ENCODE peak calls at places on chromosomes 13 and 19, in six cellular contexts. I is Panc1, M is brain microvascular endothelial cell, R is tibial nerve, A is SJSA1, X is colonic mucosa. D is an unnamed sample.

GRCh38 chr13:79128158-79128557 is 277.9 kb downstream of the RBM26 start:
- DNase-seq in I (no peak), M (peak), R (no peak), A (no peak), X (no peak), D (no peak)

GRCh38 chr13:80340643-80341097 is 256 bp downstream of the SPRY2 start:
- DNase-seq in I (no peak), M (peak), R (peak), A (no peak), X (no peak), D (no peak)

GRCh38 chr19:3880471-3881271 is at the start of gene ATCAY:
- DNase-seq in I (no peak), M (no peak), R (no peak), A (no peak), X (no peak), D (no peak)

GRCh38 chr13:39916330-39916729 is 260.9 kb downstream of the COG6 start:
- DNase-seq in I (no peak), M (peak), R (no peak), A (no peak), X (no peak), D (no peak)

GRCh38 chr13:68713394-68713793 is 1394.2 kb upstream of the ATXN8OS start:
- DNase-seq in I (no peak), M (no peak), R (no peak), A (no peak), X (no peak), D (no peak)

GRCh38 chr19:13764821-13765394 is 586 bp downstream of the MRI1 start:
- DNase-seq in I (no peak), M (no peak), R (no peak), A (no peak), X (no peak), D (no peak)

GRCh38 chr13:74040200-74040599 is 94.0 kb downstream of the KLF12 start:
- DNase-seq in I (peak), M (peak), R (no peak), A (peak), X (peak), D (no peak)

GRCh38 chr13:107185889-107186288 is 618.0 kb upstream of the ARGLU1 start:
- DNase-seq in I (no peak), M (peak), R (no peak), A (no peak), X (no peak), D (no peak)

GRCh38 chr19:38505958-38506357 is 72.5 kb downstream of the RYR1 start:
- DNase-seq in I (no peak), M (no peak), R (no peak), A (no peak), X (no peak), D (no peak)

GRCh38 chr19:47228168-47228936 is 2.6 kb downstream of the BBC3 start:
- DNase-seq in I (no peak), M (no peak), R (peak), A (no peak), X (peak), D (no peak)

GRCh38 chr19:16899566-16900075 is 10.8 kb downstream of the F2RL3 start:
- DNase-seq in I (peak), M (peak), R (no peak), A (peak), X (peak), D (no peak)

GRCh38 chr13:95536629-95537241 is 15.8 kb upstream of the CLDN10 start:
- DNase-seq in I (no peak), M (no peak), R (no peak), A (no peak), X (no peak), D (peak)

GRCh38 chr19:21358768-21359451 is at the start of gene ZNF738:
- DNase-seq in I (peak), M (peak), R (peak), A (peak), X (peak), D (peak)

GRCh38 chr19:27774337-27774736 is 1438.6 kb downstream of the UQCRFS1 start:
- DNase-seq in I (no peak), M (no peak), R (no peak), A (peak), X (no peak), D (no peak)

GRCh38 chr13:102261809-102262208 is 140.0 kb downstream of the FGF14 start:
- DNase-seq in I (no peak), M (no peak), R (no peak), A (no peak), X (no peak), D (no peak)
- H3K4me3 ChIP-seq in I (no peak), M (no peak), R (no peak), A (no peak), X (no peak), D (no peak)

GRCh38 chr13:77521194-77521593 is 14.3 kb upstream of the SCEL start:
- DNase-seq in I (no peak), M (peak), R (no peak), A (no peak), X (no peak), D (no peak)
- H3K27ac ChIP-seq in I (no peak), M (peak), R (no peak), A (no peak), X (no peak), D (peak)

DNA sequence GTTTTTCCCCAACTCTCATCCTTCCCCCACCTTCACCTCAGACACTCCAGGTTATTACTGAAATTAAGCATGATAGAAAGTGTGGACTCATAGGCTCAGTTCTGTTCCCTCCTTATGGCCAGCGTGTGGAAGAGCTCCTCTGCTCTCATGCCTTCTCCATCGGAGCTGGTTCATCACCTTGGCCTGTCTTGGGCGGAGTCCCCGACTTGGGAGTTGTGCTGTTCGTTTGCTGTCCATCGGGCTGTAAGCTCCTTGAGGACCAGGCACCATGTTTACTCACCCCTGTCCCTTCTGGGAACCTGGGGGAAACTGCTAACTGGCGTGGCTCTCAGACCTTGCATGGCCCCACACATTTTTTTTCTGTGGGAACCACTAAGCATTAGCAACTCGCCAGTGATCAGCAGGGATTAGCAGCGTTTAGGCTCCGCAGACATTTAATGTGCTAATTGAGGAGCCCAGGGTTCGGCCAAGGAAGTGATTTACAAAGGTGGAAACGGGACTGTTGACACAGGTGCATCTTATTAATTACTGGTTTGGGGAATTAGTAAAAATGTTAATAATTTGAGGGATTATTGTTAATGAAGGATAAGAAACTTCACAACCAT is 123.8 kb downstream of the TM9SF2 start:
- DNase-seq in I (no peak), M (no peak), R (no peak), A (peak), X (no peak), D (no peak)
- H3K4me3 ChIP-seq in I (no peak), M (no peak), R (no peak), A (no peak), X (no peak), D (no peak)

GRCh38 chr19:6551607-6552450 is 21.0 kb downstream of the TNFSF9 start:
- DNase-seq in I (no peak), M (no peak), R (no peak), A (peak), X (no peak), D (no peak)
- H3K27ac ChIP-seq in I (no peak), M (no peak), R (no peak), A (no peak), X (no peak), D (no peak)

GRCh38 chr19:858868-859843 is at the start of gene CFD:
- DNase-seq in I (no peak), M (no peak), R (peak), A (no peak), X (peak), D (no peak)
- H3K4me3 ChIP-seq in I (peak), M (no peak), R (peak), A (peak), X (peak), D (peak)

GRCh38 chr19:56566904-56567273 is 379 bp upstream of the ZNF470 start:
- DNase-seq in I (no peak), M (peak), R (peak), A (peak), X (peak), D (no peak)
- H3K27ac ChIP-seq in I (no peak), M (peak), R (peak), A (no peak), X (peak), D (no peak)

D was measured in SK-N-MC.